ENCODE peak calls at places on chromosomes 1 and 21, in ten cellular contexts. One of them, this sample, is unnamed.

GRCh38 chr1:33344896-33345295 is 24.0 kb upstream of the A3GALT2 start:
- DNase-seq in uterus: no peak
- DNase-seq in ovary: no peak
- DNase-seq in A549: no peak
- DNase-seq in mammary epithelial cell: no peak
- DNase-seq in foreskin keratinocyte: no peak
- DNase-seq in left ventricle myocardium inferior: no peak
- DNase-seq in H9: no peak
- DNase-seq in HCT116: no peak
- DNase-seq in fibroblast of lung: no peak
- DNase-seq in this sample: no peak

GRCh38 chr1:31575373-31576140 is 758 bp upstream of the TINAGL1 start:
- DNase-seq in uterus: no peak
- DNase-seq in ovary: no peak
- DNase-seq in A549: no peak
- DNase-seq in mammary epithelial cell: peak
- DNase-seq in foreskin keratinocyte: peak
- DNase-seq in left ventricle myocardium inferior: no peak
- DNase-seq in H9: no peak
- DNase-seq in HCT116: peak
- DNase-seq in fibroblast of lung: no peak
- DNase-seq in this sample: peak

GRCh38 chr1:120179420-120180348 is 3.4 kb upstream of the SEC22B start:
- DNase-seq in uterus: peak
- DNase-seq in ovary: peak
- DNase-seq in A549: no peak
- DNase-seq in mammary epithelial cell: peak
- DNase-seq in foreskin keratinocyte: peak
- DNase-seq in left ventricle myocardium inferior: no peak
- DNase-seq in H9: peak
- DNase-seq in HCT116: no peak
- DNase-seq in fibroblast of lung: peak
- DNase-seq in this sample: no peak

GRCh38 chr1:197884173-197884572 is 18.3 kb upstream of the C1orf53 start:
- DNase-seq in uterus: no peak
- DNase-seq in ovary: no peak
- DNase-seq in A549: no peak
- DNase-seq in mammary epithelial cell: no peak
- DNase-seq in foreskin keratinocyte: no peak
- DNase-seq in left ventricle myocardium inferior: no peak
- DNase-seq in H9: peak
- DNase-seq in HCT116: no peak
- DNase-seq in fibroblast of lung: no peak
- DNase-seq in this sample: no peak

GRCh38 chr21:26632691-26633090 is 59.6 kb upstream of the CYYR1 start:
- DNase-seq in uterus: no peak
- DNase-seq in ovary: no peak
- DNase-seq in A549: no peak
- DNase-seq in mammary epithelial cell: no peak
- DNase-seq in foreskin keratinocyte: no peak
- DNase-seq in left ventricle myocardium inferior: no peak
- DNase-seq in H9: no peak
- DNase-seq in HCT116: no peak
- DNase-seq in fibroblast of lung: no peak
- DNase-seq in this sample: no peak

GRCh38 chr1:70504176-70504820 is 93.2 kb downstream of the CTH start:
- DNase-seq in uterus: no peak
- DNase-seq in ovary: no peak
- DNase-seq in A549: peak
- DNase-seq in mammary epithelial cell: no peak
- DNase-seq in foreskin keratinocyte: no peak
- DNase-seq in left ventricle myocardium inferior: no peak
- DNase-seq in H9: no peak
- DNase-seq in HCT116: no peak
- DNase-seq in fibroblast of lung: peak
- DNase-seq in this sample: no peak

GRCh38 chr1:67748630-67749029 is 63.6 kb downstream of the GADD45A start:
- DNase-seq in uterus: no peak
- DNase-seq in ovary: no peak
- DNase-seq in A549: peak
- DNase-seq in mammary epithelial cell: peak
- DNase-seq in foreskin keratinocyte: peak
- DNase-seq in left ventricle myocardium inferior: no peak
- DNase-seq in H9: no peak
- DNase-seq in HCT116: no peak
- DNase-seq in fibroblast of lung: peak
- DNase-seq in this sample: no peak

GRCh38 chr1:14217384-14217783 is 381.1 kb upstream of the KAZN start:
- DNase-seq in uterus: no peak
- DNase-seq in ovary: no peak
- DNase-seq in A549: no peak
- DNase-seq in mammary epithelial cell: no peak
- DNase-seq in foreskin keratinocyte: peak
- DNase-seq in left ventricle myocardium inferior: no peak
- DNase-seq in H9: no peak
- DNase-seq in HCT116: no peak
- DNase-seq in fibroblast of lung: peak
- DNase-seq in this sample: no peak

GRCh38 chr1:32714277-32714676 is 11.7 kb upstream of the SYNC start:
- DNase-seq in uterus: no peak
- DNase-seq in ovary: no peak
- DNase-seq in A549: peak
- DNase-seq in mammary epithelial cell: no peak
- DNase-seq in foreskin keratinocyte: no peak
- DNase-seq in left ventricle myocardium inferior: no peak
- DNase-seq in H9: no peak
- DNase-seq in HCT116: no peak
- DNase-seq in fibroblast of lung: no peak
- DNase-seq in this sample: no peak

GRCh38 chr1:40782371-40782956 is 1.1 kb upstream of the KCNQ4 start:
- DNase-seq in uterus: no peak
- DNase-seq in ovary: no peak
- DNase-seq in A549: no peak
- DNase-seq in mammary epithelial cell: no peak
- DNase-seq in foreskin keratinocyte: no peak
- DNase-seq in left ventricle myocardium inferior: peak
- DNase-seq in H9: peak
- DNase-seq in HCT116: no peak
- DNase-seq in fibroblast of lung: no peak
- DNase-seq in this sample: no peak
- TF ChIP-seq CTCF in uterus: no peak
- TF ChIP-seq CTCF in ovary: no peak
- TF ChIP-seq CTCF in A549: no peak
- TF ChIP-seq CTCF in mammary epithelial cell: no peak
- TF ChIP-seq CTCF in foreskin keratinocyte: peak
- TF ChIP-seq CTCF in left ventricle myocardium inferior: no peak
- TF ChIP-seq CTCF in H9: peak
- TF ChIP-seq CTCF in HCT116: no peak
- TF ChIP-seq CTCF in fibroblast of lung: peak
- TF ChIP-seq CTCF in this sample: no peak

DNA sequence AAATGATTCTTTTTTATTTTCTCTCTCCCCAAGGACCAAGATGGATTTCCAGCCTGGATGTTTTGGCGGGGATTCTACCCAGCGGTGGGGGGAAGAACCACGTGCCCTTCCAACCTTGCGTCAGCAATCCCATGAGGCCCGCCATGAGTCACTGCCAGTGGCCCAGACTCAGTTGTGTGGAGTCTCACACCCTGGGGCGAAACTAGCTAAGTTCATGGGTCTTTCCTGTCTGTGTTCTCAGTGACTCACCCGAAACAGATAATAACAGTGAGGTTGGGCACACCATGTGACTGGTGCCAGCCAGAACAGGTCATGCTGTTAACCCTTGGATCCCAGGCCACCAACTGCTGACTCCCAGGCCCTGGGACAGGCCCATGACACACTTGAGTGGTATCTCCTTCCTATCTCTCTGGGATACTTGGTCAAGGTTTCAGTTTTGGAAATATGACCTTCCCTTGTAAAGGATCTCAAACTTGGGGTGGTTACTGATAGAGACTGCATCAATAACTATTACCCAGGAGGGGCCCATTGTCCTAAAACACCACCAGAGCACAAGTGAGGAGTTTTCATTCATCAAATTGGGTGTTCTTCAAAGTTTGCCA is 98.0 kb upstream of the DUSP10 start:
- DNase-seq in uterus: no peak
- DNase-seq in ovary: no peak
- DNase-seq in A549: peak
- DNase-seq in mammary epithelial cell: peak
- DNase-seq in foreskin keratinocyte: peak
- DNase-seq in left ventricle myocardium inferior: peak
- DNase-seq in H9: no peak
- DNase-seq in HCT116: peak
- DNase-seq in fibroblast of lung: peak
- DNase-seq in this sample: peak
- H3K27ac ChIP-seq in uterus: no peak
- H3K27ac ChIP-seq in ovary: no peak
- H3K27ac ChIP-seq in A549: peak
- H3K27ac ChIP-seq in mammary epithelial cell: peak
- H3K27ac ChIP-seq in foreskin keratinocyte: peak
- H3K27ac ChIP-seq in left ventricle myocardium inferior: peak
- H3K27ac ChIP-seq in H9: no peak
- H3K27ac ChIP-seq in HCT116: no peak
- H3K27ac ChIP-seq in fibroblast of lung: no peak
- H3K27ac ChIP-seq in this sample: no peak

GRCh38 chr21:44533891-44534627 is 5.9 kb downstream of the KRTAP10-1 start:
- DNase-seq in uterus: peak
- DNase-seq in ovary: no peak
- DNase-seq in A549: no peak
- DNase-seq in mammary epithelial cell: no peak
- DNase-seq in foreskin keratinocyte: no peak
- DNase-seq in left ventricle myocardium inferior: no peak
- DNase-seq in H9: peak
- DNase-seq in HCT116: peak
- DNase-seq in fibroblast of lung: no peak
- DNase-seq in this sample: no peak
- TF ChIP-seq CTCF in uterus: no peak
- TF ChIP-seq CTCF in ovary: no peak
- TF ChIP-seq CTCF in A549: no peak
- TF ChIP-seq CTCF in mammary epithelial cell: no peak
- TF ChIP-seq CTCF in foreskin keratinocyte: no peak
- TF ChIP-seq CTCF in left ventricle myocardium inferior: no peak
- TF ChIP-seq CTCF in H9: no peak
- TF ChIP-seq CTCF in HCT116: no peak
- TF ChIP-seq CTCF in fibroblast of lung: no peak
- TF ChIP-seq CTCF in this sample: no peak

GRCh38 chr1:2256430-2257244 is 28.5 kb downstream of the SKI start:
- DNase-seq in uterus: no peak
- DNase-seq in ovary: no peak
- DNase-seq in A549: no peak
- DNase-seq in mammary epithelial cell: no peak
- DNase-seq in foreskin keratinocyte: no peak
- DNase-seq in left ventricle myocardium inferior: no peak
- DNase-seq in H9: peak
- DNase-seq in HCT116: no peak
- DNase-seq in fibroblast of lung: no peak
- DNase-seq in this sample: no peak

GRCh38 chr1:2258996-2259395 is 30.9 kb downstream of the SKI start:
- DNase-seq in uterus: no peak
- DNase-seq in ovary: no peak
- DNase-seq in A549: no peak
- DNase-seq in mammary epithelial cell: no peak
- DNase-seq in foreskin keratinocyte: no peak
- DNase-seq in left ventricle myocardium inferior: no peak
- DNase-seq in H9: no peak
- DNase-seq in HCT116: no peak
- DNase-seq in fibroblast of lung: no peak
- DNase-seq in this sample: peak

GRCh38 chr1:2257245-2257627 is 29.1 kb downstream of the SKI start:
- DNase-seq in uterus: no peak
- DNase-seq in ovary: no peak
- DNase-seq in A549: no peak
- DNase-seq in mammary epithelial cell: peak
- DNase-seq in foreskin keratinocyte: no peak
- DNase-seq in left ventricle myocardium inferior: peak
- DNase-seq in H9: peak
- DNase-seq in HCT116: no peak
- DNase-seq in fibroblast of lung: peak
- DNase-seq in this sample: no peak

GRCh38 chr1:2259668-2260392 is 31.7 kb downstream of the SKI start:
- DNase-seq in uterus: no peak
- DNase-seq in ovary: no peak
- DNase-seq in A549: no peak
- DNase-seq in mammary epithelial cell: no peak
- DNase-seq in foreskin keratinocyte: no peak
- DNase-seq in left ventricle myocardium inferior: no peak
- DNase-seq in H9: no peak
- DNase-seq in HCT116: no peak
- DNase-seq in fibroblast of lung: no peak
- DNase-seq in this sample: peak

GRCh38 chr1:2258122-2258812 is 30.1 kb downstream of the SKI start:
- DNase-seq in uterus: no peak
- DNase-seq in ovary: no peak
- DNase-seq in A549: no peak
- DNase-seq in mammary epithelial cell: no peak
- DNase-seq in foreskin keratinocyte: peak
- DNase-seq in left ventricle myocardium inferior: no peak
- DNase-seq in H9: no peak
- DNase-seq in HCT116: no peak
- DNase-seq in fibroblast of lung: no peak
- DNase-seq in this sample: peak
- H3K27ac ChIP-seq in uterus: no peak
- H3K27ac ChIP-seq in ovary: no peak
- H3K27ac ChIP-seq in A549: no peak
- H3K27ac ChIP-seq in mammary epithelial cell: no peak
- H3K27ac ChIP-seq in foreskin keratinocyte: no peak
- H3K27ac ChIP-seq in left ventricle myocardium inferior: peak
- H3K27ac ChIP-seq in H9: no peak
- H3K27ac ChIP-seq in HCT116: no peak
- H3K27ac ChIP-seq in fibroblast of lung: no peak
- H3K27ac ChIP-seq in this sample: no peak

This sample was measured in left lung.